ENCODE peak calls at places on chromosomes 7 and 10, in six cellular contexts. U is IMR-90, D is H9, R is mesenchymal stem cell, J is trophoblast cell, K is H1. F is an unnamed sample.
A peak's percentile ranks its signal among the peaks of the same experiment; 100 is the strongest.

GRCh38 chr7:100632951-100633717 is 8.2 kb downstream of the TFR2 start:
- DNase-seq in U (peak; percentile 29), J (peak; percentile 62), K (no peak), D (peak; percentile 65), R (peak; percentile 42), F (no peak)

GRCh38 chr10:126465771-126466170 is 77.5 kb upstream of the ADAM12 start:
- DNase-seq in U (no peak), R (no peak), K (no peak), J (peak; percentile 14), D (no peak), F (no peak)

GRCh38 chr7:156650042-156650441 is 9.5 kb downstream of the RNF32 start:
- DNase-seq in U (no peak), J (peak; percentile 14), K (no peak), R (peak; percentile 16), D (peak; percentile 59), F (no peak)

GRCh38 chr7:127667017-127667670 is 15.2 kb downstream of the SND1 start:
- DNase-seq in R (peak; percentile 68), K (no peak), J (peak; percentile 22), U (peak; percentile 86), D (no peak), F (no peak)

GRCh38 chr10:51285586-51285985 is 211.3 kb downstream of the PRKG1 start:
- DNase-seq in D (no peak), U (no peak), R (no peak), K (no peak), J (no peak), F (no peak)

GRCh38 chr7:36129048-36129534 is 24.0 kb upstream of the EEPD1 start:
- DNase-seq in J (no peak), K (no peak), R (peak; percentile 56), D (no peak), U (peak; percentile 55), F (no peak)

GRCh38 chr7:143876218-143876617 is 25.8 kb downstream of the TCAF1 start:
- DNase-seq in D (no peak), R (no peak), J (no peak), K (no peak), U (no peak), F (no peak)

GRCh38 chr7:51007708-51008505 is 225.2 kb upstream of the GRB10 start:
- DNase-seq in R (no peak), D (no peak), K (no peak), J (no peak), U (no peak), F (no peak)

GRCh38 chr10:61793760-61794713 is 107.5 kb upstream of the ARID5B start:
- DNase-seq in D (no peak), K (no peak), R (peak; percentile 94), J (no peak), U (peak; percentile 79), F (no peak)

GRCh38 chr7:93877742-93878141 is 12.8 kb downstream of the TFPI2 start:
- DNase-seq in D (no peak), U (no peak), J (no peak), K (no peak), R (peak; percentile 53), F (no peak)

GRCh38 chr7:25437308-25437707 is 209.0 kb upstream of the NPVF start:
- DNase-seq in K (no peak), J (no peak), U (no peak), D (no peak), R (no peak), F (no peak)

GRCh38 chr10:64430690-64431323 is 909.6 kb downstream of the REEP3 start:
- DNase-seq in D (peak; percentile 80), J (no peak), K (peak; percentile 54), R (no peak), U (no peak), F (peak; percentile 59)

GRCh38 chr10:29658984-29659769 is 24.4 kb upstream of the SVIL start:
- DNase-seq in U (peak; percentile 100), D (no peak), K (no peak), J (peak; percentile 84), R (peak; percentile 100), F (no peak)

GRCh38 chr10:33334839-33335549 is 527 bp upstream of the NRP1 start:
- DNase-seq in U (peak; percentile 87), D (peak; percentile 73), J (peak; percentile 58), K (no peak), R (peak; percentile 91), F (peak; percentile 76)

GRCh38 chr10:126235979-126236851 is 152.1 kb downstream of the ADAM12 start:
- DNase-seq in U (no peak), K (no peak), D (no peak), J (no peak), R (no peak), F (no peak)

GRCh38 chr7:570801-571070 is 51.1 kb upstream of the PDGFA start:
- DNase-seq in J (no peak), D (no peak), U (no peak), K (no peak), R (no peak), F (no peak)

GRCh38 chr7:113629244-113629643 is 289.6 kb downstream of the PPP1R3A start:
- DNase-seq in J (no peak), D (no peak), K (no peak), U (peak; percentile 60), R (no peak), F (no peak)

GRCh38 chr7:150322833-150323681 is at the start of the genes ACTR3C and LRRC61:
- DNase-seq in U (no peak), D (peak; percentile 80), R (no peak), K (peak; percentile 64), J (peak; percentile 68), F (no peak)

GRCh38 chr10:70985824-70986336 is 97.5 kb upstream of the PCBD1 start:
- DNase-seq in R (no peak), J (peak; percentile 60), D (peak; percentile 54), K (no peak), U (no peak), F (no peak)

GRCh38 chr7:25949672-25950487 is 202.1 kb upstream of the NFE2L3 start:
- DNase-seq in K (no peak), D (peak; percentile 62), R (peak; percentile 45), J (peak; percentile 47), U (no peak), F (peak; percentile 30)

GRCh38 chr7:68733219-68734143 is 864.8 kb upstream of the AUTS2 start:
- DNase-seq in R (no peak), K (no peak), D (no peak), U (peak; percentile 1), J (no peak), F (no peak)

GRCh38 chr10:61313460-61313859 is 139.7 kb downstream of the TMEM26 start:
- DNase-seq in U (peak; percentile 30), K (no peak), D (no peak), R (peak; percentile 36), J (no peak), F (no peak)

GRCh38 chr7:42247301-42247700 is 10.3 kb upstream of the GLI3 start:
- DNase-seq in K (no peak), U (peak; percentile 74), D (no peak), R (peak; percentile 77), J (peak; percentile 34), F (no peak)

GRCh38 chr10:12597176-12597575 is 247.8 kb downstream of the CAMK1D start:
- DNase-seq in J (no peak), R (no peak), K (no peak), D (no peak), U (no peak), F (no peak)

GRCh38 chr10:12603766-12604470 is 254.6 kb downstream of the CAMK1D start:
- DNase-seq in U (no peak), K (no peak), J (peak; percentile 80), D (no peak), R (no peak), F (no peak)

GRCh38 chr10:12602557-12602956 is 253.2 kb downstream of the CAMK1D start:
- DNase-seq in K (no peak), U (no peak), J (peak; percentile 31), D (no peak), R (no peak), F (no peak)

GRCh38 chr10:12597800-12598750 is 248.7 kb downstream of the CAMK1D start:
- DNase-seq in U (no peak), D (no peak), J (no peak), R (no peak), K (no peak), F (no peak)

DNA sequence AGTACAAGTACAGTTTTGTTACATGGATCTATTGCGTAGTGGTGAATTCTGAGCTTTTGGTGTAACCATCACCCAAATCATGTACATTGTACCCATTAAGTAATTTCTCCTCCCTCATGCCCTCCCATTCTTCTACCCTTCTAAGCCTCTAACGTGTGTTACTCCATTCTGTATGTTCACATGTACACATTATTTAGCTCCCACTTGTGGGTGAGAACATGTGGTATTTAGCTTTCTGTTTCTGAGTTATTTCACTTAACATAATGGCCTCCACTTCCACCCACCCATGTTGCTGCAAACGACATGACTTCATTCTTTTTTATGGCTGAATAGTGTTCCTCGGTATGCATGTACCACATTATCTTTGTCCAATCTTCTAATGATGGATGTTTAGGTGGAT is 251.3 kb downstream of the CAMK1D start:
- DNase-seq in R (no peak), U (no peak), K (no peak), D (no peak), J (no peak), F (no peak)
- H4K91ac ChIP-seq in R (no peak overlapping the region), U (no peak overlapping the region), K (no peak overlapping the region), D (no peak overlapping the region), J (no peak overlapping the region), F (no peak overlapping the region)

GRCh38 chr7:148791506-148791905 is 92.6 kb downstream of the EZH2 start:
- DNase-seq in R (no peak), J (no peak), K (no peak), U (no peak), D (no peak), F (no peak)
- H4K91ac ChIP-seq in R (no peak overlapping the region), J (no peak overlapping the region), K (no peak overlapping the region), U (no peak overlapping the region), D (no peak overlapping the region), F (no peak overlapping the region)

DNA sequence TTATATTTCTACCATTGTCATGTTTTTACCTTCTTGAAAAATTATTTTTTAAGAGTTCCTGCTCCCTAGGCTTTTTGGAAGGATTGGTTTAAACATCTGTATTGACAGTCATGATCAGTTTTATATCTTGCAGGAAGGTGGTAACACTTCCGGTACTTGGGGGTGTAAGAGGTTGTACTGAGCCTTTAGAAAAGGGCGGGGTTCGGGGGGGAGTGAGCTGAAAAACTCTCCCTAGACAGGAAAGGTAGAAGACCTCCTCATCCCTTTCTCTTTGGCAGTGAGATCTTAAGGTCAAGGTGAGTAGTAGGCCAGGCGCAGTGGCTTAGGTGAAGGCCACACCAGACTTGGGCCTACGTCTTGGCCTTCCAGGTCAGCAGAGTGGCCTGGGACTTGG is 371 bp upstream of the PPP1R9A start:
- DNase-seq in R (no peak), D (no peak), J (peak; percentile 14), U (no peak), K (no peak), F (no peak)
- H4K91ac ChIP-seq in R (no peak overlapping the region), D (no peak overlapping the region), J (peak overlapping the region; percentile 46), U (no peak overlapping the region), K (peak overlapping the region; percentile 91), F (no peak overlapping the region)

GRCh38 chr10:131442271-131442670 is 130.8 kb upstream of the TCERG1L start:
- DNase-seq in K (no peak), J (no peak), U (no peak), D (no peak), R (no peak), F (no peak)

GRCh38 chr10:131438665-131439064 is 127.1 kb upstream of the TCERG1L start:
- DNase-seq in K (no peak), U (no peak), R (no peak), J (no peak), D (no peak), F (no peak)

GRCh38 chr10:131440405-131441360 is 129.2 kb upstream of the TCERG1L start:
- DNase-seq in U (no peak), J (no peak), R (no peak), K (no peak), D (no peak), F (no peak)

GRCh38 chr10:131437556-131438465 is 126.3 kb upstream of the TCERG1L start:
- DNase-seq in K (no peak), D (no peak), R (no peak), J (no peak), U (no peak), F (no peak)

GRCh38 chr10:131439705-131440104 is 128.2 kb upstream of the TCERG1L start:
- DNase-seq in J (no peak), K (no peak), R (no peak), D (no peak), U (no peak), F (no peak)
- H4K91ac ChIP-seq in J (no peak overlapping the region), K (no peak overlapping the region), R (no peak overlapping the region), D (no peak overlapping the region), U (no peak overlapping the region), F (no peak overlapping the region)